ENCODE peak calls at places on chromosomes 12 and 14, in ten cellular contexts. One of them, this sample, is unnamed.

GRCh38 chr12:42652048-42652447 is 62.5 kb upstream of the PRICKLE1 start:
- DNase-seq in OCI-M1: no peak
- DNase-seq in dorsolateral prefrontal cortex: no peak
- DNase-seq in H54: no peak
- DNase-seq in GM23338: no peak
- DNase-seq in AML-193: no peak
- DNase-seq in stimulated activated CD8-positive, alpha-beta memory T cell treated with anti-CD3 and anti-CD28 coated beads, Interleukin-7, amount 100 ng/mL, for 1 hour: no peak
- DNase-seq in iPS-NIHi11: no peak
- DNase-seq in anterior cingulate cortex: no peak
- DNase-seq in spleen: no peak
- DNase-seq in this sample: no peak

GRCh38 chr12:12467701-12468218 is 94.9 kb downstream of the DUSP16 start:
- DNase-seq in OCI-M1: no peak
- DNase-seq in dorsolateral prefrontal cortex: peak
- DNase-seq in H54: no peak
- DNase-seq in GM23338: no peak
- DNase-seq in AML-193: no peak
- DNase-seq in stimulated activated CD8-positive, alpha-beta memory T cell treated with anti-CD3 and anti-CD28 coated beads, Interleukin-7, amount 100 ng/mL, for 1 hour: no peak
- DNase-seq in iPS-NIHi11: no peak
- DNase-seq in anterior cingulate cortex: no peak
- DNase-seq in spleen: no peak
- DNase-seq in this sample: peak

GRCh38 chr14:98240396-98240795 is 1031.6 kb downstream of the BCL11B start:
- DNase-seq in OCI-M1: no peak
- DNase-seq in dorsolateral prefrontal cortex: no peak
- DNase-seq in H54: no peak
- DNase-seq in GM23338: no peak
- DNase-seq in AML-193: no peak
- DNase-seq in stimulated activated CD8-positive, alpha-beta memory T cell treated with anti-CD3 and anti-CD28 coated beads, Interleukin-7, amount 100 ng/mL, for 1 hour: no peak
- DNase-seq in iPS-NIHi11: no peak
- DNase-seq in anterior cingulate cortex: no peak
- DNase-seq in spleen: no peak
- DNase-seq in this sample: no peak

GRCh38 chr14:27528328-27528727 is 930.5 kb upstream of the NOVA1 start:
- DNase-seq in OCI-M1: peak
- DNase-seq in dorsolateral prefrontal cortex: no peak
- DNase-seq in H54: peak
- DNase-seq in GM23338: peak
- DNase-seq in AML-193: peak
- DNase-seq in stimulated activated CD8-positive, alpha-beta memory T cell treated with anti-CD3 and anti-CD28 coated beads, Interleukin-7, amount 100 ng/mL, for 1 hour: no peak
- DNase-seq in iPS-NIHi11: peak
- DNase-seq in anterior cingulate cortex: no peak
- DNase-seq in spleen: no peak
- DNase-seq in this sample: no peak

GRCh38 chr12:115709410-115710065 is 568.0 kb downstream of the MED13L start:
- DNase-seq in OCI-M1: no peak
- DNase-seq in dorsolateral prefrontal cortex: no peak
- DNase-seq in H54: no peak
- DNase-seq in GM23338: no peak
- DNase-seq in AML-193: no peak
- DNase-seq in stimulated activated CD8-positive, alpha-beta memory T cell treated with anti-CD3 and anti-CD28 coated beads, Interleukin-7, amount 100 ng/mL, for 1 hour: no peak
- DNase-seq in iPS-NIHi11: no peak
- DNase-seq in anterior cingulate cortex: no peak
- DNase-seq in spleen: no peak
- DNase-seq in this sample: no peak

GRCh38 chr12:132562489-132563045 is 47.8 kb downstream of the LRCOL1 start:
- DNase-seq in OCI-M1: no peak
- DNase-seq in dorsolateral prefrontal cortex: no peak
- DNase-seq in H54: no peak
- DNase-seq in GM23338: no peak
- DNase-seq in AML-193: no peak
- DNase-seq in stimulated activated CD8-positive, alpha-beta memory T cell treated with anti-CD3 and anti-CD28 coated beads, Interleukin-7, amount 100 ng/mL, for 1 hour: no peak
- DNase-seq in iPS-NIHi11: no peak
- DNase-seq in anterior cingulate cortex: no peak
- DNase-seq in spleen: no peak
- DNase-seq in this sample: no peak

GRCh38 chr14:58620011-58620410 is 17.8 kb upstream of the DACT1 start:
- DNase-seq in OCI-M1: no peak
- DNase-seq in dorsolateral prefrontal cortex: no peak
- DNase-seq in H54: no peak
- DNase-seq in GM23338: no peak
- DNase-seq in AML-193: no peak
- DNase-seq in stimulated activated CD8-positive, alpha-beta memory T cell treated with anti-CD3 and anti-CD28 coated beads, Interleukin-7, amount 100 ng/mL, for 1 hour: no peak
- DNase-seq in iPS-NIHi11: no peak
- DNase-seq in anterior cingulate cortex: no peak
- DNase-seq in spleen: no peak
- DNase-seq in this sample: no peak

GRCh38 chr12:93137656-93138612 is 208.8 kb upstream of the EEA1 start:
- DNase-seq in OCI-M1: no peak
- DNase-seq in dorsolateral prefrontal cortex: no peak
- DNase-seq in H54: peak
- DNase-seq in GM23338: no peak
- DNase-seq in AML-193: no peak
- DNase-seq in stimulated activated CD8-positive, alpha-beta memory T cell treated with anti-CD3 and anti-CD28 coated beads, Interleukin-7, amount 100 ng/mL, for 1 hour: no peak
- DNase-seq in iPS-NIHi11: no peak
- DNase-seq in anterior cingulate cortex: no peak
- DNase-seq in spleen: no peak
- DNase-seq in this sample: no peak

GRCh38 chr12:50922820-50923219 is 29.5 kb upstream of the HIGD1C start:
- DNase-seq in OCI-M1: no peak
- DNase-seq in dorsolateral prefrontal cortex: no peak
- DNase-seq in H54: no peak
- DNase-seq in GM23338: no peak
- DNase-seq in AML-193: no peak
- DNase-seq in stimulated activated CD8-positive, alpha-beta memory T cell treated with anti-CD3 and anti-CD28 coated beads, Interleukin-7, amount 100 ng/mL, for 1 hour: no peak
- DNase-seq in iPS-NIHi11: no peak
- DNase-seq in anterior cingulate cortex: no peak
- DNase-seq in spleen: no peak
- DNase-seq in this sample: no peak

GRCh38 chr12:66725031-66725430 is 46.2 kb upstream of the GRIP1 start:
- DNase-seq in OCI-M1: no peak
- DNase-seq in dorsolateral prefrontal cortex: no peak
- DNase-seq in H54: no peak
- DNase-seq in GM23338: no peak
- DNase-seq in AML-193: no peak
- DNase-seq in stimulated activated CD8-positive, alpha-beta memory T cell treated with anti-CD3 and anti-CD28 coated beads, Interleukin-7, amount 100 ng/mL, for 1 hour: no peak
- DNase-seq in iPS-NIHi11: no peak
- DNase-seq in anterior cingulate cortex: no peak
- DNase-seq in spleen: no peak
- DNase-seq in this sample: no peak

GRCh38 chr12:65605019-65605418 is 219.3 kb upstream of the HMGA2 start:
- DNase-seq in OCI-M1: no peak
- DNase-seq in dorsolateral prefrontal cortex: no peak
- DNase-seq in H54: no peak
- DNase-seq in GM23338: no peak
- DNase-seq in AML-193: no peak
- DNase-seq in stimulated activated CD8-positive, alpha-beta memory T cell treated with anti-CD3 and anti-CD28 coated beads, Interleukin-7, amount 100 ng/mL, for 1 hour: no peak
- DNase-seq in iPS-NIHi11: no peak
- DNase-seq in anterior cingulate cortex: no peak
- DNase-seq in spleen: no peak
- DNase-seq in this sample: no peak

GRCh38 chr14:60090864-60091519 is 731 bp upstream of the PCNX4 start:
- DNase-seq in OCI-M1: peak
- DNase-seq in dorsolateral prefrontal cortex: no peak
- DNase-seq in H54: no peak
- DNase-seq in GM23338: peak
- DNase-seq in AML-193: peak
- DNase-seq in stimulated activated CD8-positive, alpha-beta memory T cell treated with anti-CD3 and anti-CD28 coated beads, Interleukin-7, amount 100 ng/mL, for 1 hour: no peak
- DNase-seq in iPS-NIHi11: peak
- DNase-seq in anterior cingulate cortex: peak
- DNase-seq in spleen: no peak
- DNase-seq in this sample: peak

This sample was measured in C1 segment of cervical spinal cord.